ENCODE peak calls at places on chromosomes 6 and 20, in eight cellular contexts. O is choroid plexus epithelial cell, S is OCI-LY7, X is SJCRH30, K is glomerular endothelial cell, A is upper lobe of right lung, F is WTC11, W is nephron progenitor cell. L is an unnamed sample.

GRCh38 chr6:14717307-14717706 is 528.6 kb upstream of the JARID2 start:
- DNase-seq in O (no peak), S (no peak), X (no peak), K (no peak), A (no peak), F (no peak), W (no peak), L (no peak)

GRCh38 chr6:36897629-36898028 is 11.9 kb downstream of the C6orf89 start:
- DNase-seq in O (peak), S (peak), X (no peak), K (no peak), A (no peak), F (peak), W (no peak), L (no peak)

GRCh38 chr6:141482773-141483172 is 650.0 kb upstream of the GJE1 start:
- DNase-seq in O (peak), S (peak), X (no peak), K (no peak), A (no peak), F (no peak), W (no peak), L (no peak)

GRCh38 chr6:32215617-32216016 is 8.2 kb downstream of the NOTCH4 start:
- DNase-seq in O (no peak), S (no peak), X (no peak), K (no peak), A (no peak), F (no peak), W (no peak), L (no peak)

GRCh38 chr20:53774487-53775203 is 181.0 kb upstream of the ZNF217 start:
- DNase-seq in O (peak), S (no peak), X (no peak), K (no peak), A (no peak), F (no peak), W (no peak), L (peak)

GRCh38 chr6:20334961-20335360 is 66.7 kb upstream of the E2F3 start:
- DNase-seq in O (no peak), S (no peak), X (no peak), K (no peak), A (no peak), F (no peak), W (no peak), L (no peak)

GRCh38 chr6:51024126-51024525 is 205.5 kb downstream of the TFAP2B start:
- DNase-seq in O (no peak), S (no peak), X (no peak), K (no peak), A (no peak), F (no peak), W (no peak), L (no peak)

GRCh38 chr20:15734054-15734453 is 839.2 kb downstream of the KIF16B start:
- DNase-seq in O (no peak), S (no peak), X (no peak), K (no peak), A (no peak), F (no peak), W (no peak), L (no peak)

GRCh38 chr6:106055442-106055975 is 30.6 kb upstream of the PRDM1 start:
- DNase-seq in O (no peak), S (no peak), X (no peak), K (no peak), A (no peak), F (no peak), W (no peak), L (no peak)

GRCh38 chr6:6927437-6928361 is 180.1 kb upstream of the RREB1 start:
- DNase-seq in O (no peak), S (no peak), X (peak), K (no peak), A (peak), F (peak), W (peak), L (no peak)

GRCh38 chr6:7615611-7616383 is 25.8 kb downstream of the SNRNP48 start:
- DNase-seq in O (peak), S (peak), X (peak), K (peak), A (no peak), F (peak), W (peak), L (no peak)

L was measured in BJ.